ENCODE peak calls at places on chromosome 18, in nine cellular contexts. C is endothelial cell; V is heart right ventricle; K is HTR-8/SVneo; F is stimulated activated CD8-positive, alpha-beta memory T cell treated with anti-CD3 and anti-CD28 coated beads, Interleukin-12 subunit alpha, Interleukin-12 subunit beta, amount 100 ng/mL, for 1 hour; D is stimulated activated CD4-positive, alpha-beta T cell treated with anti-CD3 and anti-CD28 coated beads, Interleukin-1b, Interleukin-23, amount 100 ng/mL, for 24 hours; R is GM23338; A is T-cell; J is SHP77. U is an unnamed sample.

GRCh38 chr18:8745355-8746014 is 40.1 kb downstream of the MTCL1 start:
- DNase-seq in C (no peak), V (no peak), K (no peak), F (no peak), D (no peak), R (no peak), A (no peak), J (no peak), U (no peak)

GRCh38 chr18:77749189-77749588 is 499.5 kb downstream of the GALR1 start:
- DNase-seq in C (peak; percentile 22), V (no peak), K (no peak), F (no peak), D (no peak), R (peak; percentile 62), A (no peak), J (peak; percentile 23), U (peak; percentile 50)

GRCh38 chr18:40553029-40553428 is 1402.0 kb upstream of the PIK3C3 start:
- DNase-seq in C (no peak), V (no peak), K (no peak), F (no peak), D (no peak), R (no peak), A (no peak), J (no peak), U (no peak)

GRCh38 chr18:59540819-59541218 is 156.4 kb downstream of the CCBE1 start:
- DNase-seq in C (no peak), V (no peak), K (no peak), F (no peak), D (no peak), R (no peak), A (no peak), J (no peak), U (no peak)

GRCh38 chr18:32772580-32773186 is at the start of gene KLHL14:
- DNase-seq in C (no peak), V (no peak), K (no peak), F (no peak), D (no peak), R (no peak), A (no peak), J (no peak), U (no peak)

GRCh38 chr18:55861266-55861665 is 273.3 kb upstream of the TCF4 start:
- DNase-seq in C (peak; percentile 42), V (no peak), K (no peak), F (no peak), D (no peak), R (peak; percentile 52), A (no peak), J (no peak), U (peak; percentile 48)

GRCh38 chr18:53457068-53457467 is 767.4 kb downstream of the MBD2 start:
- DNase-seq in C (no peak), V (no peak), K (no peak), F (no peak), D (no peak), R (no peak), A (no peak), J (no peak), U (no peak)

GRCh38 chr18:31563778-31564177 is 27.9 kb upstream of the TTR start:
- DNase-seq in C (no peak), V (no peak), K (peak; percentile 10), F (no peak), D (no peak), R (no peak), A (no peak), J (no peak), U (no peak)

GRCh38 chr18:75029456-75029855 is 179.5 kb downstream of the PTGR3 start:
- DNase-seq in C (no peak), V (no peak), K (no peak), F (no peak), D (no peak), R (no peak), A (peak; percentile 34), J (no peak), U (no peak)

GRCh38 chr18:78421392-78421791 is 558.2 kb upstream of the SALL3 start:
- DNase-seq in C (no peak), V (no peak), K (no peak), F (no peak), D (no peak), R (no peak), A (no peak), J (no peak), U (no peak)

GRCh38 chr18:55048892-55049291 is 89.6 kb upstream of the CCDC68 start:
- DNase-seq in C (no peak), V (no peak), K (peak; percentile 15), F (no peak), D (no peak), R (no peak), A (no peak), J (no peak), U (no peak)

GRCh38 chr18:35671952-35672603 is 90.5 kb downstream of the GALNT1 start:
- DNase-seq in C (no peak), V (no peak), K (no peak), F (no peak), D (no peak), R (no peak), A (no peak), J (no peak), U (no peak)

GRCh38 chr18:66410692-66411091 is 193.2 kb downstream of the CDH19 start:
- DNase-seq in C (no peak), V (no peak), K (no peak), F (no peak), D (no peak), R (no peak), A (no peak), J (no peak), U (no peak)

GRCh38 chr18:35127201-35127600 is 86.0 kb downstream of the MAPRE2 start:
- DNase-seq in C (no peak), V (no peak), K (no peak), F (no peak), D (no peak), R (peak; percentile 78), A (no peak), J (no peak), U (peak; percentile 67)

GRCh38 chr18:45249306-45249705 is 366.0 kb upstream of the SLC14A2 start:
- DNase-seq in C (no peak), V (no peak), K (no peak), F (no peak), D (no peak), R (no peak), A (no peak), J (no peak), U (no peak)

GRCh38 chr18:46452820-46453219 is 204.2 kb downstream of the LOXHD1 start:
- DNase-seq in C (no peak), V (no peak), K (no peak), F (no peak), D (no peak), R (no peak), A (no peak), J (no peak), U (no peak)

GRCh38 chr18:55906533-55906932 is 318.5 kb upstream of the TCF4 start:
- DNase-seq in C (no peak), V (no peak), K (no peak), F (no peak), D (no peak), R (no peak), A (no peak), J (no peak), U (no peak)

GRCh38 chr18:79579807-79580480 is 99.7 kb upstream of the CTDP1 start:
- DNase-seq in C (no peak), V (no peak), K (no peak), F (no peak), D (no peak), R (no peak), A (no peak), J (no peak), U (peak; percentile 20)

U was measured in H9.